ENCODE peak calls at places on chromosomes 13 and 19, in six cellular contexts. R is BE2C, H is lung, Z is mucosa of descending colon, U is right atrium auricular region, A is epithelial cell of esophagus. Q is an unnamed sample.

GRCh38 chr13:95226476-95226875 is 74.8 kb downstream of the ABCC4 start:
- DNase-seq in U (no peak), H (no peak), R (no peak), Z (no peak), A (no peak), Q (no peak)

GRCh38 chr19:48613024-48613851 is 1.6 kb downstream of the FAM83E start:
- DNase-seq in U (no peak), A (no peak), H (no peak), R (no peak), Z (peak), Q (no peak)

GRCh38 chr13:98273067-98273823 is 96.2 kb upstream of the RNF113B start:
- DNase-seq in R (no peak), H (no peak), Z (no peak), A (no peak), U (no peak), Q (no peak)

GRCh38 chr19:10516671-10517286 is 468 bp downstream of the S1PR5 start:
- DNase-seq in A (peak), R (no peak), H (no peak), Z (no peak), U (no peak), Q (no peak)

GRCh38 chr19:48964205-48965032 is 690 bp upstream of the FTL start:
- DNase-seq in H (no peak), U (no peak), R (no peak), A (peak), Z (peak), Q (peak)

GRCh38 chr19:39310558-39311311 is 9.9 kb downstream of the LRFN1 start:
- DNase-seq in A (no peak), Z (no peak), H (no peak), U (no peak), R (no peak), Q (no peak)

GRCh38 chr19:39133431-39134270 is 8.1 kb downstream of the PAK4 start:
- DNase-seq in H (peak), Z (peak), U (no peak), R (no peak), A (no peak), Q (no peak)

GRCh38 chr13:65597839-65598818 is 1632.0 kb downstream of the PCDH9 start:
- DNase-seq in U (no peak), Z (no peak), A (peak), H (no peak), R (no peak), Q (peak)

GRCh38 chr19:13861714-13862531 is 15.0 kb upstream of the NANOS3 start:
- DNase-seq in U (peak), H (peak), A (peak), R (peak), Z (peak), Q (peak)

GRCh38 chr19:39363909-39364457 is 21.8 kb downstream of the SAMD4B start:
- DNase-seq in H (no peak), U (no peak), A (no peak), Z (no peak), R (no peak), Q (peak)

GRCh38 chr19:5960005-5961001 is 17.6 kb downstream of the RANBP3 start:
- DNase-seq in Z (no peak), H (no peak), R (peak), U (no peak), A (no peak), Q (no peak)

GRCh38 chr13:37797606-37798005 is 72.0 kb downstream of the TRPC4 start:
- DNase-seq in Z (no peak), R (no peak), A (no peak), U (no peak), H (no peak), Q (no peak)

GRCh38 chr13:26721251-26721939 is 39.2 kb downstream of the GPR12 start:
- DNase-seq in H (no peak), R (no peak), U (peak), Z (peak), A (no peak), Q (no peak)

GRCh38 chr19:46841458-46842083 is 9.1 kb downstream of the AP2S1 start:
- DNase-seq in R (peak), Z (no peak), H (no peak), A (peak), U (peak), Q (peak)

GRCh38 chr19:23436944-23437343 is 41.7 kb upstream of the ZNF91 start:
- DNase-seq in H (no peak), A (no peak), U (no peak), Z (no peak), R (peak), Q (peak)

GRCh38 chr19:3031607-3031867 is 2.5 kb upstream of the TLE2 start:
- DNase-seq in H (no peak), R (no peak), U (no peak), Z (no peak), A (no peak), Q (no peak)

GRCh38 chr13:42821437-42821836 is 40.1 kb downstream of the FAM216B start:
- DNase-seq in H (no peak), R (no peak), Z (no peak), A (peak), U (no peak), Q (peak)

GRCh38 chr13:47004022-47004421 is 107.2 kb upstream of the HTR2A start:
- DNase-seq in R (no peak), H (no peak), A (peak), Z (no peak), U (no peak), Q (peak)

GRCh38 chr19:3499738-3500428 is 591 bp downstream of the DOHH start:
- DNase-seq in Z (no peak), R (no peak), U (no peak), A (no peak), H (no peak), Q (no peak)

GRCh38 chr19:42433503-42434260 is 6.5 kb upstream of the LIPE start:
- DNase-seq in A (peak), Z (peak), U (peak), H (peak), R (peak), Q (peak)

GRCh38 chr19:16325161-16325527 is 518 bp downstream of the KLF2 start:
- DNase-seq in Z (peak), H (peak), U (no peak), A (no peak), R (peak), Q (no peak)

GRCh38 chr19:14450168-14450874 is 17.2 kb downstream of the PKN1 start:
- DNase-seq in R (peak), U (no peak), Z (peak), A (no peak), H (no peak), Q (peak)

GRCh38 chr13:100235311-100235901 is 146.5 kb downstream of the PCCA start:
- DNase-seq in R (peak), U (no peak), A (peak), Z (no peak), H (no peak), Q (peak)

DNA sequence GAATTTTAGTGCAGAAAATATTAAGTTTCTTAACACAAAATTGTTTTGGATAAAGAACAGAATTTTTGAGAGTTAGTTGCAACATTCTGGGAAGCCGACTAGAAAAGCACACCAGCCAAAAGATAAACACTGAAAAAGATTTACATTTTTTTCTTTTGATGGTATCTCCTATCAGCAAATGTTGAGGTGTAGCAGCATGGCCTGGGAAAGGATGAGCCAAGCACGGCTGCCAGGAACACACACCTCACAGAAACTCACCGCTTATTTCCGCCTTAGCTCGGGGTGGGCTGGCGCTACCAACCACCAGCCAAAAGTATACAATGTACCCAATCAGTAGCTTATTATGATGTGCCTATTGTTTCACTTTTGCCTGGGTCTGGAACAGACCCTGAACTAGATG is 134.7 kb downstream of the MIPEP start:
- DNase-seq in R (no peak), U (no peak), H (no peak), Z (no peak), A (no peak), Q (no peak)
- TF ChIP-seq CTCF in R (no peak), U (no peak), H (no peak), Z (no peak), A (no peak), Q (no peak)

GRCh38 chr19:19169236-19170052 is 619 bp downstream of the MEF2B start:
- DNase-seq in H (no peak), Z (no peak), R (no peak), U (no peak), A (no peak), Q (no peak)
- H3K4me3 ChIP-seq in H (no peak), Z (no peak), R (no peak), U (peak), A (no peak), Q (no peak)

DNA sequence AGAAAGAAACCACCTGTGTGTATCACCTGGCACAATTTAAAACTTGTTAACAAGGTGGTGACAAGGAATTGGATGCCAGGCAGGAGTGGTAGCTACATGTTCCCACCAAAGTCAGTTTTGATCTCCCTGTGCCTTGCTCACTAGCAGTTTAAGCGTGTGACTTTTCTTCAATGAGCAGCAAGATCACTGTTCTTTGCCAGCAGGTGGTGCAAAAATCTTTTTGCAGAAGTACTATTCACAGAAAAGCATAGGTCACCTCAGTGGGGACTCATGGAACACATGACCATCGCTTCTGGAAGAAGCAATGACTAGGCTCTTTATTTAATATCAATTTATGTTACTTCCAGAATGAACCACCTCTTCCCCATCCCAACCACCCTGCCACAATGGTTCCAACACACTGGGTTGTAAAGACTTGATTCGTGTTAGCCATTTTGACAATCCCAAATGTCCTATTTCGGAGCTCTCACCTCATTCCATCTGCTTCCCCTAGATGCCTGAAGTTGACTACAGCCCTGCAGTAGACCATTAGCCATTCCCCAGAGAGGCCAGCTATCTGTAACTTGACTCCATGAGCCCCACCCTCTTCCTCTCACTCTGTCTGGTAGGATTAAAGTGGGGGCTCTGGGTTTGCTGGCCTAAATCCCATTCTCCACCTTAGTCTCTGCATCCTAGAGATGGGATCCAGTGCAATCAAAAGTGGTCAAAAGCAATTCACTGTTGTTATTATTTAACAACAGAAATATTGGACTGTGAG is 59.1 kb upstream of the TNFRSF19 start:
- DNase-seq in A (peak), H (no peak), R (peak), U (no peak), Z (no peak), Q (peak)
- TF ChIP-seq CTCF in A (peak), H (no peak), R (peak), U (peak), Z (no peak), Q (peak)

DNA sequence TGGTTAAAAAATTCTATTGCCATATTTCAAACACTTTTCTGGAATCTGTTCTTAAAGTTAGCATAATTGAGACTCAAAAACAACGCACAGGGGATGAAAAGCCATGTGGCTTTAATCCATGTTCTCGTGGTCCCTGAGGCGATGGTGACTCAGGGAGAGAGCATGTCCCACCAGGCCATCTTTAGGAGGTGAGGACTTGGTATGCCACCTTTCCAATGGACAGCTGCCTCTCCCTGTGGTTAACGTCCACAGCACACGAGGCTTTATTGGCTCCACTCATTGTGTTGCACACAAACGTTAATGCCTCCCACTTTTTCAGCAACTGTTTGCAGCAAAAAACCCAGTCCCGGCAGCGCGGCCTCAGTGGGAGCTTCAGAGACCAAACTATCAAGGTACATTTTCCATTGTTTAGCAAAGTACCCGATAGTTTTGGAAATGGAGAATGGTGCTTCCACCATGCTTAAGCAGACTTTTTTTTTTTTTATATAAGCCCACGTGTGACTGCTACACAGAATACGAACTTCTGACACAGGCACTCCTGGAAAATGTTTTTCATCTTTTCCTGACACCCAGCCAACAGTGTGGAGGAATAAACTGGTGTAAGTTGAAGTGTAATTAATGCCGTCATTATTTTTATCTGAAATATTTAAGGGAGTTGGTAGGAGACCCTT is 51.2 kb downstream of the EFNB2 start:
- DNase-seq in U (no peak), H (no peak), Z (no peak), A (no peak), R (no peak), Q (peak)
- H3K4me3 ChIP-seq in U (peak), H (no peak), Z (no peak), A (no peak), R (no peak), Q (no peak)

GRCh38 chr13:28320209-28320608 is 174.7 kb downstream of the FLT1 start:
- DNase-seq in R (no peak), H (no peak), Z (no peak), A (no peak), U (no peak), Q (no peak)

GRCh38 chr13:28321751-28322150 is 173.2 kb downstream of the FLT1 start:
- DNase-seq in R (no peak), H (no peak), U (no peak), A (no peak), Z (no peak), Q (peak)

GRCh38 chr13:28320884-28321574 is 173.9 kb downstream of the FLT1 start:
- DNase-seq in R (no peak), A (no peak), H (no peak), U (no peak), Z (no peak), Q (no peak)

GRCh38 chr13:28324181-28324789 is 170.6 kb downstream of the FLT1 start:
- DNase-seq in H (peak), R (peak), A (peak), Z (peak), U (peak), Q (peak)

DNA sequence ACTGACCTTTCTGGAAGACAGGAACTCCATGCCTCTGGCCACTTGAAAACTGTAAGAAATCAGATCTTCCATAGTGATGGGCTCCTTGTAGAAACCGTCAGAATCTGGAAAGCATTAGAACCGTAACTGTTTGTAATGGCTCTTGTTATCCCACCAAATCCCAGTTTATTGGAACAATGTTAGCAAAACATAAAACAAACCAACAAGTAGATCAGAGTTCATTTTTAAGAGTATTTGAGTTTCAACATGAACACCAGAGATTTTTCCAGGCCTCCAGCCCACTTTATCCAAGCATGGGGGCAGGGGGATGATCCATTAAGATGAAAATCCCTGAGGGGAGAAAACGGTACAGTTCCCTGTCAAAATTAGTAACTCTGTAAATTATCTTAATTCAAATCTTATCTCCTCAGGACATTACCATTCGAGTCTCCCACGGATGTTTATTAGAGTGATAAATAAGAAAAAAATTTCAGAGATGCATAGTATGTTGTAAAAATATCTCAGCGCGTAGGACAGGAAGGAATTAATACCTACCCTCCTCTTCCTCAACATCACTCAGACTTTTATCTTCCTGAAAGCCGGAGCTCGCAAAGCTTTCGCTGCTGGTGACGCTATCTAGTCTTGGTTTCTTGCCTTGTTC is 172.6 kb downstream of the FLT1 start:
- DNase-seq in A (no peak), R (no peak), Z (no peak), H (no peak), U (no peak), Q (no peak)
- TF ChIP-seq CTCF in A (no peak), R (no peak), Z (no peak), H (no peak), U (no peak), Q (no peak)